ENCODE peak calls at places on chromosomes 5 and 9, in five cellular contexts. R is NCI-H1105 treated with DMSO at 0.1 percent for 48 hours; P is H7; U is activated T-helper 1 cell treated with anti-CD3 and anti-CD28 coated beads, Interleukin-2, amount 50 U/mL, for 16 hours; M is Right ventricle myocardium superior. H is an unnamed sample.

GRCh38 chr5:168123853-168124528 is 167.5 kb upstream of the WWC1 start:
- DNase-seq in R (no peak), P (no peak), U (no peak), M (no peak), H (no peak)

GRCh38 chr5:119340597-119341218 is 15.1 kb upstream of the TNFAIP8 start:
- DNase-seq in R (no peak), P (no peak), U (no peak), M (no peak), H (no peak)

GRCh38 chr9:36925033-36925432 is 109.0 kb downstream of the PAX5 start:
- DNase-seq in R (no peak), P (no peak), U (no peak), M (no peak), H (no peak)

GRCh38 chr9:127139071-127139731 is 16.8 kb upstream of the ANGPTL2 start:
- DNase-seq in R (no peak), P (no peak), U (no peak), M (no peak), H (no peak)

GRCh38 chr9:26789959-26790358 is 102.6 kb downstream of the CAAP1 start:
- DNase-seq in R (no peak), P (no peak), U (no peak), M (no peak), H (no peak)

GRCh38 chr9:123942542-123942941 is 12.6 kb upstream of the DENND1A start:
- DNase-seq in R (no peak), P (no peak), U (no peak), M (no peak), H (no peak)

GRCh38 chr9:35741740-35742139 is 7.3 kb downstream of the GBA2 start:
- DNase-seq in R (no peak), P (no peak), U (no peak), M (no peak), H (no peak)

GRCh38 chr5:127306647-127307046 is 16.1 kb downstream of the MEGF10 start:
- DNase-seq in R (no peak), P (no peak), U (no peak), M (no peak), H (no peak)

GRCh38 chr9:6584881-6585597 is 60.5 kb downstream of the GLDC start:
- DNase-seq in R (peak; percentile 19), P (peak; percentile 24), U (no peak), M (no peak), H (no peak)

H was measured in left ventricle myocardium inferior.